ENCODE peak calls at places on chromosomes 3 and 15, in ten cellular contexts. H is retina; R is HCT116; Y is WTC11; U is IMR-90; N is effector CD4-positive, alpha-beta T cell; A is stimulated activated CD8-positive, alpha-beta memory T cell treated with anti-CD3 and anti-CD28 coated beads, Interleukin-4, amount 100 ng/mL, for 4 hours; K is hippocampal formation; C is pulmonary artery endothelial cell; P is GM12865. X is an unnamed sample.

GRCh38 chr3:45688194-45688881 is 858 bp upstream of the SACM1L start:
- DNase-seq in K (peak; percentile 52), R (no peak), Y (peak; percentile 57), H (peak; percentile 90), A (no peak), U (peak; percentile 33), C (no peak), P (peak; percentile 68), N (no peak), X (peak; percentile 71)

GRCh38 chr15:45795487-45796069 is 160.7 kb downstream of the SQOR start:
- DNase-seq in H (peak; percentile 62), Y (peak; percentile 46), K (no peak), U (peak; percentile 24), C (peak; percentile 46), R (peak; percentile 47), P (peak; percentile 48), N (no peak), A (no peak), X (no peak)

GRCh38 chr3:32360514-32360869 is 31.2 kb upstream of the CMTM7 start:
- DNase-seq in H (no peak), C (no peak), R (no peak), P (no peak), U (no peak), N (no peak), A (no peak), Y (no peak), K (no peak), X (no peak)

GRCh38 chr3:50562866-50563265 is 4.7 kb downstream of the C3orf18 start:
- DNase-seq in K (no peak), R (no peak), P (no peak), Y (no peak), U (peak; percentile 49), N (no peak), C (no peak), H (no peak), A (no peak), X (no peak)

GRCh38 chr3:148518520-148518919 is 179.2 kb upstream of the AGTR1 start:
- DNase-seq in N (no peak), K (no peak), R (no peak), C (no peak), Y (no peak), A (no peak), U (no peak), P (no peak), H (no peak), X (no peak)

GRCh38 chr3:149224736-149225594 is 3.3 kb upstream of the CP start:
- DNase-seq in P (peak; percentile 90), A (no peak), R (no peak), C (peak; percentile 78), Y (no peak), N (no peak), H (peak; percentile 13), U (peak; percentile 92), K (no peak), X (no peak)

GRCh38 chr15:80107774-80108173 is 45.0 kb upstream of the FAH start:
- DNase-seq in C (no peak), Y (no peak), R (no peak), U (no peak), P (no peak), N (no peak), K (no peak), A (no peak), H (no peak), X (no peak)

GRCh38 chr3:169668957-169669681 is 5.6 kb upstream of the MECOM start:
- DNase-seq in Y (peak; percentile 86), N (no peak), U (peak; percentile 50), H (peak; percentile 90), R (peak; percentile 38), A (no peak), K (peak; percentile 45), P (peak; percentile 64), C (no peak), X (peak; percentile 88)

GRCh38 chr3:125374501-125374995 is 577 bp downstream of the ZNF148 start:
- DNase-seq in K (peak; percentile 34), P (peak; percentile 50), Y (peak; percentile 49), R (no peak), A (peak; percentile 15), U (peak; percentile 38), N (peak; percentile 28), H (peak; percentile 74), C (no peak), X (no peak)

GRCh38 chr15:25739687-25740121 is 123.4 kb downstream of the ATP10A start:
- DNase-seq in C (no peak), P (peak; percentile 41), K (no peak), R (no peak), A (no peak), N (peak; percentile 17), Y (peak; percentile 36), U (peak; percentile 64), H (no peak), X (peak; percentile 47)

GRCh38 chr3:122233109-122233952 is 49.9 kb downstream of the CASR start:
- DNase-seq in C (no peak), K (no peak), A (no peak), R (no peak), P (peak; percentile 87), N (no peak), H (no peak), U (no peak), Y (no peak), X (no peak)

X was measured in ecto neural progenitor cell.